ENCODE peak calls at places on chromosomes 7 and 10, in seven cellular contexts. One of them, this sample, is unnamed.

GRCh38 chr10:71330789-71331404 is 11.8 kb downstream of the SLC29A3 start:
- DNase-seq in neuronal stem cell: no peak
- DNase-seq in tibial artery: no peak
- DNase-seq in right cardiac atrium: no peak
- DNase-seq in transverse colon: no peak
- DNase-seq in heart left ventricle: no peak
- DNase-seq in PC-9: no peak
- DNase-seq in this sample: no peak

GRCh38 chr7:69177941-69178494 is 420.3 kb upstream of the AUTS2 start:
- DNase-seq in neuronal stem cell: no peak
- DNase-seq in tibial artery: no peak
- DNase-seq in right cardiac atrium: no peak
- DNase-seq in transverse colon: no peak
- DNase-seq in heart left ventricle: no peak
- DNase-seq in PC-9: no peak
- DNase-seq in this sample: no peak

GRCh38 chr10:64430690-64431323 is 909.6 kb downstream of the REEP3 start:
- DNase-seq in neuronal stem cell: peak; percentile 59
- DNase-seq in tibial artery: no peak
- DNase-seq in right cardiac atrium: no peak
- DNase-seq in transverse colon: peak; percentile 14
- DNase-seq in heart left ventricle: no peak
- DNase-seq in PC-9: no peak
- DNase-seq in this sample: no peak

GRCh38 chr7:158259141-158259540 is 328.5 kb downstream of the PTPRN2 start:
- DNase-seq in neuronal stem cell: no peak
- DNase-seq in tibial artery: no peak
- DNase-seq in right cardiac atrium: no peak
- DNase-seq in transverse colon: no peak
- DNase-seq in heart left ventricle: no peak
- DNase-seq in PC-9: no peak
- DNase-seq in this sample: peak; percentile 16

GRCh38 chr7:82507976-82508677 is 64.5 kb upstream of the CACNA2D1 start:
- DNase-seq in neuronal stem cell: no peak
- DNase-seq in tibial artery: no peak
- DNase-seq in right cardiac atrium: no peak
- DNase-seq in transverse colon: peak; percentile 12
- DNase-seq in heart left ventricle: no peak
- DNase-seq in PC-9: no peak
- DNase-seq in this sample: no peak

GRCh38 chr10:73906524-73907447 is 4.1 kb upstream of the PLAU start:
- DNase-seq in neuronal stem cell: peak; percentile 69
- DNase-seq in tibial artery: peak; percentile 91
- DNase-seq in right cardiac atrium: peak; percentile 83
- DNase-seq in transverse colon: peak; percentile 49
- DNase-seq in heart left ventricle: peak; percentile 77
- DNase-seq in PC-9: peak; percentile 99
- DNase-seq in this sample: peak; percentile 89

GRCh38 chr7:100127866-100128601 is 1.3 kb downstream of the MBLAC1 start:
- DNase-seq in neuronal stem cell: no peak
- DNase-seq in tibial artery: no peak
- DNase-seq in right cardiac atrium: peak; percentile 32
- DNase-seq in transverse colon: peak; percentile 47
- DNase-seq in heart left ventricle: no peak
- DNase-seq in PC-9: no peak
- DNase-seq in this sample: no peak

GRCh38 chr7:137592232-137592896 is 248.8 kb upstream of the PTN start:
- DNase-seq in neuronal stem cell: peak; percentile 59
- DNase-seq in tibial artery: no peak
- DNase-seq in right cardiac atrium: peak; percentile 56
- DNase-seq in transverse colon: peak; percentile 59
- DNase-seq in heart left ventricle: peak; percentile 58
- DNase-seq in PC-9: peak; percentile 46
- DNase-seq in this sample: no peak

GRCh38 chr7:16668049-16668858 is 22.3 kb downstream of the BZW2 start:
- DNase-seq in neuronal stem cell: no peak
- DNase-seq in tibial artery: peak; percentile 81
- DNase-seq in right cardiac atrium: peak; percentile 80
- DNase-seq in transverse colon: peak; percentile 44
- DNase-seq in heart left ventricle: no peak
- DNase-seq in PC-9: peak; percentile 100
- DNase-seq in this sample: no peak

GRCh38 chr10:22334414-22335203 is 10.7 kb upstream of the SPAG6 start:
- DNase-seq in neuronal stem cell: peak; percentile 57
- DNase-seq in tibial artery: no peak
- DNase-seq in right cardiac atrium: peak; percentile 43
- DNase-seq in transverse colon: no peak
- DNase-seq in heart left ventricle: peak; percentile 66
- DNase-seq in PC-9: no peak
- DNase-seq in this sample: peak; percentile 46

GRCh38 chr7:117047496-117047895 is 94.2 kb downstream of the ST7 start:
- DNase-seq in neuronal stem cell: no peak
- DNase-seq in tibial artery: no peak
- DNase-seq in right cardiac atrium: no peak
- DNase-seq in transverse colon: no peak
- DNase-seq in heart left ventricle: no peak
- DNase-seq in PC-9: no peak
- DNase-seq in this sample: no peak

GRCh38 chr10:24882047-24882698 is 70.2 kb downstream of the PRTFDC1 start:
- DNase-seq in neuronal stem cell: no peak
- DNase-seq in tibial artery: no peak
- DNase-seq in right cardiac atrium: no peak
- DNase-seq in transverse colon: peak; percentile 26
- DNase-seq in heart left ventricle: no peak
- DNase-seq in PC-9: no peak
- DNase-seq in this sample: no peak

GRCh38 chr10:101897633-101898032 is 54.0 kb upstream of the KCNIP2 start:
- DNase-seq in neuronal stem cell: no peak
- DNase-seq in tibial artery: no peak
- DNase-seq in right cardiac atrium: no peak
- DNase-seq in transverse colon: no peak
- DNase-seq in heart left ventricle: no peak
- DNase-seq in PC-9: no peak
- DNase-seq in this sample: no peak

GRCh38 chr7:124698964-124699363 is 66.6 kb downstream of the GPR37 start:
- DNase-seq in neuronal stem cell: no peak
- DNase-seq in tibial artery: no peak
- DNase-seq in right cardiac atrium: no peak
- DNase-seq in transverse colon: no peak
- DNase-seq in heart left ventricle: no peak
- DNase-seq in PC-9: no peak
- DNase-seq in this sample: no peak

GRCh38 chr7:159035571-159036073 is 109.0 kb downstream of the VIPR2 start:
- DNase-seq in neuronal stem cell: no peak
- DNase-seq in tibial artery: no peak
- DNase-seq in right cardiac atrium: no peak
- DNase-seq in transverse colon: no peak
- DNase-seq in heart left ventricle: peak; percentile 55
- DNase-seq in PC-9: no peak
- DNase-seq in this sample: no peak

GRCh38 chr10:114518401-114519305 is 114.4 kb upstream of the AFAP1L2 start:
- DNase-seq in neuronal stem cell: no peak
- DNase-seq in tibial artery: no peak
- DNase-seq in right cardiac atrium: no peak
- DNase-seq in transverse colon: no peak
- DNase-seq in heart left ventricle: no peak
- DNase-seq in PC-9: peak; percentile 66
- DNase-seq in this sample: no peak

GRCh38 chr7:33686001-33686591 is 219.2 kb upstream of the BMPER start:
- DNase-seq in neuronal stem cell: no peak
- DNase-seq in tibial artery: no peak
- DNase-seq in right cardiac atrium: no peak
- DNase-seq in transverse colon: no peak
- DNase-seq in heart left ventricle: no peak
- DNase-seq in PC-9: no peak
- DNase-seq in this sample: no peak

GRCh38 chr7:155662343-155663043 is 18.0 kb downstream of the RBM33 start:
- DNase-seq in neuronal stem cell: no peak
- DNase-seq in tibial artery: no peak
- DNase-seq in right cardiac atrium: no peak
- DNase-seq in transverse colon: no peak
- DNase-seq in heart left ventricle: no peak
- DNase-seq in PC-9: no peak
- DNase-seq in this sample: no peak

GRCh38 chr7:30901856-30902255 is 9.8 kb upstream of the AQP1 start:
- DNase-seq in neuronal stem cell: no peak
- DNase-seq in tibial artery: no peak
- DNase-seq in right cardiac atrium: no peak
- DNase-seq in transverse colon: no peak
- DNase-seq in heart left ventricle: no peak
- DNase-seq in PC-9: no peak
- DNase-seq in this sample: no peak

GRCh38 chr7:80775481-80775880 is 137.0 kb downstream of the CD36 start:
- DNase-seq in neuronal stem cell: no peak
- DNase-seq in tibial artery: no peak
- DNase-seq in right cardiac atrium: no peak
- DNase-seq in transverse colon: no peak
- DNase-seq in heart left ventricle: no peak
- DNase-seq in PC-9: no peak
- DNase-seq in this sample: no peak

GRCh38 chr7:78388982-78389381 is 590.4 kb downstream of the PHTF2 start:
- DNase-seq in neuronal stem cell: no peak
- DNase-seq in tibial artery: no peak
- DNase-seq in right cardiac atrium: no peak
- DNase-seq in transverse colon: no peak
- DNase-seq in heart left ventricle: no peak
- DNase-seq in PC-9: no peak
- DNase-seq in this sample: no peak

GRCh38 chr10:72736881-72737280 is 44.9 kb downstream of the MCU start:
- DNase-seq in neuronal stem cell: no peak
- DNase-seq in tibial artery: no peak
- DNase-seq in right cardiac atrium: no peak
- DNase-seq in transverse colon: no peak
- DNase-seq in heart left ventricle: no peak
- DNase-seq in PC-9: no peak
- DNase-seq in this sample: no peak

GRCh38 chr7:91556956-91557650 is 292.9 kb downstream of the FZD1 start:
- DNase-seq in neuronal stem cell: no peak
- DNase-seq in tibial artery: no peak
- DNase-seq in right cardiac atrium: no peak
- DNase-seq in transverse colon: no peak
- DNase-seq in heart left ventricle: no peak
- DNase-seq in PC-9: no peak
- DNase-seq in this sample: no peak

GRCh38 chr10:116743266-116744064 is 1.1 kb upstream of the HSPA12A start:
- DNase-seq in neuronal stem cell: no peak
- DNase-seq in tibial artery: no peak
- DNase-seq in right cardiac atrium: no peak
- DNase-seq in transverse colon: no peak
- DNase-seq in heart left ventricle: no peak
- DNase-seq in PC-9: no peak
- DNase-seq in this sample: peak; percentile 93
- H3K4me3 ChIP-seq in neuronal stem cell: peak overlapping the region; percentile 84
- H3K4me3 ChIP-seq in tibial artery: peak overlapping the region; percentile 90
- H3K4me3 ChIP-seq in right cardiac atrium: peak overlapping the region; percentile 77
- H3K4me3 ChIP-seq in transverse colon: peak overlapping the region; percentile 81
- H3K4me3 ChIP-seq in heart left ventricle: peak overlapping the region; percentile 67
- H3K4me3 ChIP-seq in PC-9: peak overlapping the region; percentile 86
- H3K4me3 ChIP-seq in this sample: peak overlapping the region; percentile 90

GRCh38 chr10:44965651-44966097 is 6.1 kb downstream of the RASSF4 start:
- DNase-seq in neuronal stem cell: no peak
- DNase-seq in tibial artery: peak; percentile 62
- DNase-seq in right cardiac atrium: no peak
- DNase-seq in transverse colon: no peak
- DNase-seq in heart left ventricle: no peak
- DNase-seq in PC-9: no peak
- DNase-seq in this sample: no peak
- H3K27ac ChIP-seq in neuronal stem cell: no peak overlapping the region
- H3K27ac ChIP-seq in tibial artery: peak overlapping the region; percentile 83
- H3K27ac ChIP-seq in right cardiac atrium: peak overlapping the region; percentile 96
- H3K27ac ChIP-seq in transverse colon: peak overlapping the region; percentile 73
- H3K27ac ChIP-seq in heart left ventricle: peak overlapping the region; percentile 83
- H3K27ac ChIP-seq in PC-9: no peak overlapping the region
- H3K27ac ChIP-seq in this sample: no peak overlapping the region

GRCh38 chr7:6212008-6212407 is 60.4 kb downstream of the CYTH3 start:
- DNase-seq in neuronal stem cell: no peak
- DNase-seq in tibial artery: no peak
- DNase-seq in right cardiac atrium: no peak
- DNase-seq in transverse colon: no peak
- DNase-seq in heart left ventricle: no peak
- DNase-seq in PC-9: no peak
- DNase-seq in this sample: no peak
- H3K27me3 ChIP-seq in neuronal stem cell: no peaks in the 10 kb centered on the region
- H3K27me3 ChIP-seq in tibial artery: no peaks in the 10 kb centered on the region
- H3K27me3 ChIP-seq in right cardiac atrium: no peaks in the 10 kb centered on the region
- H3K27me3 ChIP-seq in transverse colon: no peaks in the 10 kb centered on the region
- H3K27me3 ChIP-seq in heart left ventricle: no peaks in the 10 kb centered on the region
- H3K27me3 ChIP-seq in PC-9: no peaks in the 10 kb centered on the region
- H3K27me3 ChIP-seq in this sample: no peaks in the 10 kb centered on the region

GRCh38 chr10:110863956-110864355 is 7.8 kb upstream of the PDCD4 start:
- DNase-seq in neuronal stem cell: no peak
- DNase-seq in tibial artery: no peak
- DNase-seq in right cardiac atrium: no peak
- DNase-seq in transverse colon: no peak
- DNase-seq in heart left ventricle: no peak
- DNase-seq in PC-9: no peak
- DNase-seq in this sample: no peak

GRCh38 chr10:110862961-110863360 is 8.8 kb upstream of the PDCD4 start:
- DNase-seq in neuronal stem cell: no peak
- DNase-seq in tibial artery: no peak
- DNase-seq in right cardiac atrium: no peak
- DNase-seq in transverse colon: no peak
- DNase-seq in heart left ventricle: no peak
- DNase-seq in PC-9: no peak
- DNase-seq in this sample: no peak

GRCh38 chr10:110861930-110862677 is 9.6 kb upstream of the PDCD4 start:
- DNase-seq in neuronal stem cell: no peak
- DNase-seq in tibial artery: no peak
- DNase-seq in right cardiac atrium: no peak
- DNase-seq in transverse colon: no peak
- DNase-seq in heart left ventricle: no peak
- DNase-seq in PC-9: peak; percentile 37
- DNase-seq in this sample: no peak

GRCh38 chr10:110864662-110865140 is 7.0 kb upstream of the PDCD4 start:
- DNase-seq in neuronal stem cell: no peak
- DNase-seq in tibial artery: no peak
- DNase-seq in right cardiac atrium: no peak
- DNase-seq in transverse colon: no peak
- DNase-seq in heart left ventricle: no peak
- DNase-seq in PC-9: no peak
- DNase-seq in this sample: no peak

DNA sequence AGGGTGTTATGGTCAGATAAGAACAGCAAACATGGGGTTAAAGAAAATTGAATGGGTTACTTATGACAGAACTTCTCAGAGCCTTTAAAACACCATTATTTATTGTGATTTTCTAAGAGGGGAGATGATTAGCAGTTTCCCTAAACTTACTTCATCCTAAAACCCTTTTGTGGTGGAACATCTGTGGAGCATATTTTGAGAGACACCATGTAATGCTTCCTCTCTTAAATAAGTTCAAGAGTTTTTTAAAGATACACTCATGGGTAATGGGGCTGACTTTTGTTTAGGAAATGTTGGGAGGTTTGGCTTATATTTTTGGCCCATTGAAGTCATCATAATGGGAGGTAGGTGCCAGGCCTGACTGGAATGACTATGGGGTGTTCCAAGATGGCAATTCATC is 8.4 kb upstream of the PDCD4 start:
- DNase-seq in neuronal stem cell: no peak
- DNase-seq in tibial artery: no peak
- DNase-seq in right cardiac atrium: no peak
- DNase-seq in transverse colon: no peak
- DNase-seq in heart left ventricle: no peak
- DNase-seq in PC-9: no peak
- DNase-seq in this sample: no peak
- H3K4me3 ChIP-seq in neuronal stem cell: no peak overlapping the region
- H3K4me3 ChIP-seq in tibial artery: no peak overlapping the region
- H3K4me3 ChIP-seq in right cardiac atrium: no peak overlapping the region
- H3K4me3 ChIP-seq in transverse colon: no peak overlapping the region
- H3K4me3 ChIP-seq in heart left ventricle: no peak overlapping the region
- H3K4me3 ChIP-seq in PC-9: no peak overlapping the region
- H3K4me3 ChIP-seq in this sample: no peak overlapping the region

This sample was measured in aorta.